ENCODE peak calls at places on chromosomes 16 and 17, in five cellular contexts. W is IMR-90, C is lower lobe of right lung, B is tibial artery, Q is lower leg skin. O is an unnamed sample.

GRCh38 chr17:77712578-77712977 is 245.9 kb upstream of the TNRC6C start:
- DNase-seq in B (no peak), W (no peak), Q (no peak), C (no peak), O (no peak)

GRCh38 chr16:15415411-15416070 is 18.8 kb upstream of the BMERB1 start:
- DNase-seq in W (peak), C (no peak), Q (no peak), B (no peak), O (no peak)

GRCh38 chr17:43378766-43379165 is 20.0 kb upstream of the ARL4D start:
- DNase-seq in C (no peak), W (no peak), Q (no peak), B (no peak), O (no peak)

GRCh38 chr16:75195811-75196790 is 10.9 kb downstream of the CTRB2 start:
- DNase-seq in Q (no peak), C (peak), B (no peak), W (no peak), O (no peak)

GRCh38 chr17:43366809-43367587 is 31.8 kb upstream of the ARL4D start:
- DNase-seq in C (no peak), B (no peak), W (no peak), Q (no peak), O (no peak)

GRCh38 chr17:38864636-38865398 is 5.0 kb upstream of the LASP1 start:
- DNase-seq in B (no peak), C (no peak), W (peak), Q (no peak), O (no peak)

GRCh38 chr17:76155988-76156661 is 15.1 kb upstream of the FOXJ1 start:
- DNase-seq in C (no peak), B (no peak), Q (no peak), W (no peak), O (no peak)

GRCh38 chr17:19457830-19458271 is 46.8 kb downstream of the RNF112 start:
- DNase-seq in C (no peak), Q (no peak), B (no peak), W (no peak), O (no peak)

GRCh38 chr16:30567160-30567990 is 4.1 kb downstream of the ZNF688 start:
- DNase-seq in C (no peak), Q (no peak), W (peak), B (no peak), O (no peak)

GRCh38 chr17:10589553-10590145 is 40.2 kb upstream of the MYH2 start:
- DNase-seq in Q (no peak), C (no peak), B (no peak), W (no peak), O (no peak)

GRCh38 chr17:7146115-7146514 is 31.5 kb upstream of the ASGR2 start:
- DNase-seq in Q (no peak), W (no peak), B (no peak), C (no peak), O (no peak)

GRCh38 chr16:76910931-76911330 is 280.1 kb upstream of the MON1B start:
- DNase-seq in B (no peak), C (no peak), Q (no peak), W (peak), O (peak)

GRCh38 chr17:34098712-34099111 is 156.4 kb upstream of the CCL2 start:
- DNase-seq in W (no peak), Q (no peak), C (no peak), B (no peak), O (no peak)

GRCh38 chr17:79821331-79822095 is 17.7 kb downstream of the CBX4 start:
- DNase-seq in B (no peak), Q (no peak), C (no peak), W (no peak), O (no peak)

GRCh38 chr17:41553176-41553575 is 18.7 kb downstream of the KRT9 start:
- DNase-seq in B (no peak), C (no peak), Q (no peak), W (peak), O (no peak)

GRCh38 chr16:72091217-72091616 is 2.2 kb downstream of the TXNL4B start:
- DNase-seq in B (no peak), W (no peak), C (no peak), Q (no peak), O (no peak)

GRCh38 chr17:4074831-4075495 is 67.9 kb downstream of the ZZEF1 start:
- DNase-seq in C (no peak), B (no peak), Q (no peak), W (peak), O (peak)

GRCh38 chr16:25020112-25020591 is 5.0 kb upstream of the ARHGAP17 start:
- DNase-seq in Q (no peak), W (no peak), B (no peak), C (no peak), O (no peak)

GRCh38 chr16:54928421-54929089 is 2.1 kb upstream of the IRX5 start:
- DNase-seq in B (peak), W (no peak), C (peak), Q (peak), O (peak)

GRCh38 chr16:17598968-17599367 is 128.2 kb upstream of the XYLT1 start:
- DNase-seq in B (no peak), Q (no peak), C (no peak), W (no peak), O (no peak)

GRCh38 chr17:2734939-2735338 is 14.5 kb downstream of the CCDC92B start:
- DNase-seq in C (no peak), B (no peak), Q (no peak), W (no peak), O (no peak)

GRCh38 chr17:36148559-36149295 is 27.7 kb downstream of the TBC1D3B start:
- DNase-seq in Q (peak), C (peak), W (peak), B (peak), O (peak)

GRCh38 chr17:35541434-35541833 is 4.0 kb upstream of the SLFN12L start:
- DNase-seq in C (no peak), Q (no peak), B (no peak), W (no peak), O (no peak)

GRCh38 chr16:68311316-68311620 is 449 bp downstream of the PRMT7 start:
- DNase-seq in W (peak), C (no peak), B (no peak), Q (no peak), O (no peak)

DNA sequence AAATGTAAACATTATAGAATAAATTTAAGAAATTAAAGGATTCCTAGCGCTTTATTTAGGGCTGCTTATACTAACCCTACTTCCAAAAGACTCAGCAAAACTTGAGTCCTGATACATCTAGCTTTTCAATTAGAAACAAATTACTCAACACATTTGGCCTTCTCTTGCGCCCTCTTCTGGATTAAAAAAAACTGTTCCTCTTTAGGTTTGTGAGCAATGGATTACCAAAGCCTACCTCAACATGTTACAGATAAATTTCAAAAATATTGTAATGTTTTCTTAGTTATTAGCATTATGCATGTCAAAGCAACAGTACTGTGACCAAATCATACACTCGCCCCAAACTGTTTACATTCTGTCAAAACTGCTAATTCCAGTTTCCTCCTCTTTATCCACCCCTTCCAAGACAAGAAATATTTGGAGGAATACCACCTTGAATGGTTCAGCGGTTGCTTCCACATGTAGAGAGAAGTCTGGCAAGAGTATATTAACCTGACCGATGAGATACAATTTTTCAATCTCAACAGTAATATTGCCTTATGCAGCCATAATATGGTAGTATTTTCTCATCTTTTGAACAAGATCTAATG is 2.7 kb downstream of the NUFIP2 start:
- DNase-seq in C (no peak), W (peak), Q (peak), B (no peak), O (peak)
- H3K4me3 ChIP-seq in C (peak), W (peak), Q (no peak), B (peak), O (peak)

GRCh38 chr17:5530265-5530782 is 44.0 kb downstream of the MIS12 start:
- DNase-seq in W (no peak), C (no peak), Q (no peak), B (no peak), O (no peak)

GRCh38 chr17:5523249-5523648 is 36.9 kb downstream of the MIS12 start:
- DNase-seq in Q (no peak), C (no peak), W (no peak), B (no peak), O (no peak)

GRCh38 chr17:5531019-5531418 is 44.7 kb downstream of the MIS12 start:
- DNase-seq in Q (no peak), B (no peak), W (no peak), C (no peak), O (no peak)

GRCh38 chr17:5527647-5528250 is 41.4 kb downstream of the MIS12 start:
- DNase-seq in Q (no peak), C (no peak), B (no peak), W (no peak), O (no peak)

DNA sequence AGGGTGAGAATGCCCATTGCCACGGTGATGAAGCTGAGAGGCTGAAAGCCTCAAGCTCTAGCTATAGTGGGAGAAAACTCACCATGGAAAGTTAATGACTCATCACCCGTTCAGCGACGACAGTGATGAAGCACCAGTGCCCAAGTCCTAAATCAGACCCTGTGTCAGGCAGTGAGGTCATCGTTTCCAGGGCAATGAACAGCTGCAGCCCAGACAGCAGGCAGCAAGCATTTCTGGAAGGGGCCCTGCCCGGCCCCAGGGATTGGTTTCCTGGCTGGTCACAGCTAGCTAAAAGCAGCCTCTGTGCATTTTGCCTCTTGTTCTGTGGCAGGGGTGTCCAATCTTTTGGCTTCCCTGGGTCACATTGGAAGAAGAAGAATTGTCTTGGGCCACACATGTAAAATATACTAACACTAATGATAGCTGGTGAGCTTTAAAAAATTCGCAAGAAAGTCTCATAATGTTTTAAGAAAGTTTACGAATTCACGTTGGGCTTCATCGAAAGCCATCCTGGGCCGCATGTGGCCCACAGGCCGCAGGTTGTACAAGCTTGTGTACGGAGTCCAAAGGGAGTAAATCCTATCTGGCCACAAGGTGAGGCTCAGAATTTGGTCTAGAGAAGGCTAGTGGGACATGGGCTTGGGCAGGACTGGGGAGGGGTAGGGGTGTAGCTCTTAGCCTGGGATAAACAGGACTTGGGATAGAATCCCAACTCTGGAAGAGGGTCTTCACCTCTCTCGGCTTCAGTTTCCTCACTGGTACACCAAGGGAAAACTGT is 40.6 kb downstream of the MIS12 start:
- DNase-seq in C (no peak), B (peak), W (peak), Q (peak), O (peak)
- TF ChIP-seq CTCF in C (no peak), B (no peak), W (no peak), Q (no peak), O (no peak)

GRCh38 chr16:3170440-3171180 is 17.4 kb upstream of the OR1F1 start:
- DNase-seq in C (peak), Q (no peak), B (no peak), W (no peak), O (no peak)
- H3K4me3 ChIP-seq in C (peak), Q (no peak), B (no peak), W (no peak), O (no peak)

DNA sequence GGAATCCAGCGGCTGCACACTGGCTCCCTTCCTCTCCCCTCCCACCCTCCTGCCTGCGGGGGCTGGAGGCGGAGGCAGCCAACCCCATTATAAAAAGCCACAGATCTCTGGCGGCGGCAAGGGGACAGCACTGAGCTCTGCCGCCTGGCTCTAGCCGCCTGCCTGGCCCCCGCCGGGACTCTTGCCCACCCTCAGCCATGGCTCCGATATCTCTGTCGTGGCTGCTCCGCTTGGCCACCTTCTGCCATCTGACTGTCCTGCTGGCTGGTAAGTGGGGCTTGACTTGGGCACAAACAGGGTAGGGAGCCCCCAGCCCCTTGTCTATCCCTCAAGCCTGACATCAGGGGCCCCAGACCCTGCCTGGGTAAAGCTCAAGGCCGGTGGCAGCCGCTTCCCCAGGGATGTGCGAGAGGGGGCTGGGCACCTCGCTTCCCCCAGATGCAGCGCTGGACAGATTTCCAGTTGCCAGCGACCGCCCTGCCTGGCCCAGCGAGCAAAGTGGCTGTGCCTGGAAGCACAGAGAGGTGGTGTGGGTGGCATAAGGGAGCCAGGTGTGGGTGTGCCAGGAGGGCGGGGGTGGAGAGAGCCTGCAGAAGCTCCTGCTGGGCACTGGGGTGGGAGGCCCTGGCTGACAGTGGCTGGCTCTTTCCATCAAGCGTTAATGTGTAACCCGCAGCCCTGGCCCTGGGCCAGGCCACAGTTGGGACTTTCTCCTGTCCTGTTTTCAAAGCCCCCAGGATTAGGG is at the start of gene CX3CL1:
- DNase-seq in W (peak), B (peak), Q (peak), C (peak), O (no peak)
- TF ChIP-seq CTCF in W (no peak), B (peak), Q (peak), C (peak), O (no peak)